ENCODE peak calls at places on chromosomes 7 and 10, in five cellular contexts. U is CD4-positive, alpha-beta memory T cell; X is small intestine; S is CD8-positive, alpha-beta memory T cell; Z is esophagus squamous epithelium. V is an unnamed sample.

GRCh38 chr10:33163941-33164824 is 170.3 kb downstream of the NRP1 start:
- DNase-seq in Z (no peak), X (no peak), U (no peak), S (no peak), V (no peak)

GRCh38 chr10:120948889-120949382 is 97.8 kb downstream of the WDR11 start:
- DNase-seq in S (peak; percentile 21), Z (no peak), U (peak; percentile 47), X (peak; percentile 54), V (peak; percentile 9)

GRCh38 chr10:15197276-15197675 is 28.8 kb upstream of the NMT2 start:
- DNase-seq in U (no peak), Z (no peak), S (no peak), X (no peak), V (no peak)

GRCh38 chr7:148669907-148670306 is 28.8 kb upstream of the CUL1 start:
- DNase-seq in Z (no peak), U (no peak), S (no peak), X (no peak), V (no peak)

GRCh38 chr10:95814011-95814727 is 58.2 kb downstream of the ENTPD1 start:
- DNase-seq in S (no peak), X (no peak), U (no peak), Z (no peak), V (no peak)

GRCh38 chr7:107322015-107322414 is 147.8 kb upstream of the GPR22 start:
- DNase-seq in X (no peak), U (no peak), S (no peak), Z (no peak), V (no peak)

GRCh38 chr10:101780818-101781654 is 2.2 kb downstream of the NPM3 start:
- DNase-seq in X (peak; percentile 65), Z (no peak), U (peak; percentile 74), S (peak; percentile 55), V (peak; percentile 23)

GRCh38 chr7:30984359-30985107 is 20.8 kb downstream of the GHRHR start:
- DNase-seq in X (no peak), U (no peak), Z (no peak), S (no peak), V (no peak)

GRCh38 chr7:12653127-12653917 is 34.1 kb upstream of the ARL4A start:
- DNase-seq in Z (no peak), X (no peak), U (no peak), S (no peak), V (no peak)

GRCh38 chr10:129350690-129351089 is 116.4 kb upstream of the MGMT start:
- DNase-seq in Z (no peak), X (no peak), U (no peak), S (no peak), V (no peak)

GRCh38 chr10:317219-317868 is 182.1 kb downstream of the ZMYND11 start:
- DNase-seq in Z (no peak), U (no peak), S (no peak), X (no peak), V (no peak)

GRCh38 chr10:1057106-1057657 is 997 bp downstream of the WDR37 start:
- DNase-seq in U (no peak), Z (no peak), S (no peak), X (peak; percentile 20), V (no peak)

GRCh38 chr10:131047501-131047900 is 264.0 kb downstream of the TCERG1L start:
- DNase-seq in U (no peak), Z (no peak), S (no peak), X (no peak), V (no peak)

GRCh38 chr7:117630501-117630900 is 150.7 kb downstream of the CFTR start:
- DNase-seq in Z (no peak), X (no peak), U (no peak), S (no peak), V (no peak)

GRCh38 chr10:132135398-132135872 is 51.3 kb upstream of the DPYSL4 start:
- DNase-seq in U (no peak), X (no peak), S (no peak), Z (no peak), V (no peak)

DNA sequence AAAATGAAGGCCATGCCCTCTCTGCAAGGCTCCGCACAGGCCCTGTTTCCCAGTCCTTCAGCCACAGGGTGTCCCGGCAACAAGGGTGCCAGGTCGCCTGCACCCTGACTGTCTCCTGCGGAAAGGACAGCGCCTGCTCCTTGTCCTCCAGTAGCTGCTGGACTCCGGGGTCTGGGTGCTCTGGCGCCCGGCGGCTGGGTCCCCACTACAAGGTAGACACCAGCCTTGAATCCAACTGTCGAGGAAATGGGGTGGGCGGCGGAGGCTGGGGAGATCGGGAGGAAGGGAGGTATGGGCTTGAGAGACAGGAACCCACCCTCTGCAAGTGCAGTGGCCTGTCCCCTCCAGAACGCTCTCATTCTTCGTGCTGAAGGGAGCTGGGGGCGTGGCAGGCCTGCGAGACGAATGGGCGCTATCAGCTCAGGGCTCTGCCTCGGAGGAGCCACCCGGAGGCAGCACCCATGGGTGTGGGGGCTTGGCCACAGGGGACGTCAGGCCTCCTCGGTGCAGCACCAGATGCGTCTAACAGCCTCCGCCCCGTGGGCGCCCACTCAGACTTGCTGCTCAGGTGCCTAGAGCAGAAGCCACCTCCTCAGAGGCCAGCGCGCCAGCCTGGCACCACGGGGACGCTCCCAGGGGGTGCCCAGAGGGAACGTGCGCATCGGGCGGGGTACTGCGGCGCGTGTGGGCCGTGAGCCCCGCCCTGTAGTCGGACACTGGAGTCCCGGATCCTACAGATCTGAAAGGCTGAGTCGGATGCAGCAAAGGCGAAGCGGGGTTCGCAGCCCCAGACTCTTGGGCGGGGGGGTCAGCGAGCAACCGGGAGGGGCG is 15.6 kb downstream of the ADAM8 start:
- DNase-seq in X (peak; percentile 55), Z (no peak), S (peak; percentile 62), U (peak; percentile 73), V (peak; percentile 66)
- H3K4me1 ChIP-seq in X (peaks cover 5% of the 10 kb centered on the region), Z (peaks cover 52% of the 10 kb centered on the region), S (peaks cover 79% of the 10 kb centered on the region), U (peaks cover 85% of the 10 kb centered on the region), V (peaks cover 72% of the 10 kb centered on the region)

GRCh38 chr7:14432936-14433335 is 443.5 kb upstream of the ETV1 start:
- DNase-seq in Z (no peak), U (no peak), S (no peak), X (no peak), V (no peak)

GRCh38 chr7:14425559-14425958 is 436.1 kb upstream of the ETV1 start:
- DNase-seq in S (no peak), U (no peak), X (no peak), Z (no peak), V (no peak)

GRCh38 chr7:14436878-14437277 is 447.4 kb upstream of the ETV1 start:
- DNase-seq in Z (no peak), U (no peak), S (no peak), X (no peak), V (no peak)

GRCh38 chr7:14430921-14431320 is 441.5 kb upstream of the ETV1 start:
- DNase-seq in S (no peak), X (no peak), U (no peak), Z (no peak), V (no peak)
- H3K9me3 ChIP-seq in S (no peaks in the 10 kb centered on the region), X (no peaks in the 10 kb centered on the region), U (no peaks in the 10 kb centered on the region), Z (no peaks in the 10 kb centered on the region), V (no peaks in the 10 kb centered on the region)

GRCh38 chr10:43295436-43295835 is 28.6 kb upstream of the RASGEF1A start:
- DNase-seq in S (no peak), Z (no peak), U (no peak), X (no peak), V (no peak)

GRCh38 chr10:43297534-43297933 is 30.7 kb upstream of the RASGEF1A start:
- DNase-seq in S (no peak), U (no peak), Z (no peak), X (no peak), V (no peak)

GRCh38 chr10:43294241-43294658 is 27.4 kb upstream of the RASGEF1A start:
- DNase-seq in S (peak; percentile 54), X (no peak), U (peak; percentile 78), Z (no peak), V (peak; percentile 56)

GRCh38 chr10:43294892-43295291 is 28.0 kb upstream of the RASGEF1A start:
- DNase-seq in U (no peak), S (no peak), X (no peak), Z (no peak), V (no peak)

GRCh38 chr10:43296320-43296719 is 29.5 kb upstream of the RASGEF1A start:
- DNase-seq in U (no peak), Z (no peak), S (no peak), X (no peak), V (no peak)
- H3K4me1 ChIP-seq in U (peaks cover 74% of the 10 kb centered on the region), Z (no peaks in the 10 kb centered on the region), S (peaks cover 58% of the 10 kb centered on the region), X (no peaks in the 10 kb centered on the region), V (peaks cover 50% of the 10 kb centered on the region)

GRCh38 chr7:158248816-158249215 is 338.8 kb downstream of the PTPRN2 start:
- DNase-seq in X (no peak), S (no peak), U (no peak), Z (no peak), V (no peak)
- H3K9me3 ChIP-seq in X (no peaks in the 10 kb centered on the region), S (no peaks in the 10 kb centered on the region), U (no peaks in the 10 kb centered on the region), Z (no peaks in the 10 kb centered on the region), V (no peaks in the 10 kb centered on the region)

GRCh38 chr10:77284797-77285196 is 352.8 kb downstream of the KCNMA1 start:
- DNase-seq in X (no peak), U (no peak), Z (no peak), S (no peak), V (no peak)

GRCh38 chr10:77287647-77288120 is 349.9 kb downstream of the KCNMA1 start:
- DNase-seq in X (peak; percentile 67), Z (no peak), S (no peak), U (no peak), V (no peak)

GRCh38 chr10:77285529-77286182 is 352.0 kb downstream of the KCNMA1 start:
- DNase-seq in X (peak; percentile 11), S (no peak), U (no peak), Z (no peak), V (no peak)

GRCh38 chr10:77289027-77289501 is 348.5 kb downstream of the KCNMA1 start:
- DNase-seq in X (no peak), Z (no peak), U (no peak), S (no peak), V (no peak)

GRCh38 chr10:77286851-77287250 is 350.8 kb downstream of the KCNMA1 start:
- DNase-seq in X (no peak), Z (no peak), U (no peak), S (no peak), V (no peak)
- H3K4me1 ChIP-seq in X (no peaks in the 10 kb centered on the region), Z (peaks cover 4% of the 10 kb centered on the region), U (no peaks in the 10 kb centered on the region), S (no peaks in the 10 kb centered on the region), V (no peaks in the 10 kb centered on the region)

GRCh38 chr7:47150497-47151260 is 431.2 kb downstream of the TNS3 start:
- DNase-seq in Z (no peak), S (no peak), X (no peak), U (no peak), V (no peak)
- H3K9me3 ChIP-seq in Z (no peaks in the 10 kb centered on the region), S (no peaks in the 10 kb centered on the region), X (no peaks in the 10 kb centered on the region), U (no peaks in the 10 kb centered on the region), V (no peaks in the 10 kb centered on the region)

V was measured in effector memory CD4-positive, alpha-beta T cell.